ENCODE peak calls at places on chromosomes 11 and 22, in six cellular contexts. One of them, this sample, is unnamed.

GRCh38 chr22:32050678-32051515 is 7.8 kb downstream of the SLC5A1 start:
- DNase-seq in prostate gland: peak
- DNase-seq in OCI-LY7: no peak
- DNase-seq in CD4-positive, CD25-positive, alpha-beta regulatory T cell: no peak
- DNase-seq in NCI-H774: no peak
- DNase-seq in activated gamma-delta T cell treated with anti-CD3 and anti-CD28 coated beads, Interleukin-2, amount 50 U/mL, for 16 hours: peak
- DNase-seq in this sample: peak

GRCh38 chr11:12764187-12764914 is 90.1 kb downstream of the TEAD1 start:
- DNase-seq in prostate gland: no peak
- DNase-seq in OCI-LY7: no peak
- DNase-seq in CD4-positive, CD25-positive, alpha-beta regulatory T cell: no peak
- DNase-seq in NCI-H774: no peak
- DNase-seq in activated gamma-delta T cell treated with anti-CD3 and anti-CD28 coated beads, Interleukin-2, amount 50 U/mL, for 16 hours: no peak
- DNase-seq in this sample: no peak

GRCh38 chr11:20966489-20966888 is 297.1 kb downstream of the NELL1 start:
- DNase-seq in prostate gland: no peak
- DNase-seq in OCI-LY7: no peak
- DNase-seq in CD4-positive, CD25-positive, alpha-beta regulatory T cell: no peak
- DNase-seq in NCI-H774: no peak
- DNase-seq in activated gamma-delta T cell treated with anti-CD3 and anti-CD28 coated beads, Interleukin-2, amount 50 U/mL, for 16 hours: no peak
- DNase-seq in this sample: no peak

GRCh38 chr11:77299528-77299993 is 1.9 kb downstream of the GDPD4 start:
- DNase-seq in prostate gland: no peak
- DNase-seq in OCI-LY7: no peak
- DNase-seq in CD4-positive, CD25-positive, alpha-beta regulatory T cell: no peak
- DNase-seq in NCI-H774: no peak
- DNase-seq in activated gamma-delta T cell treated with anti-CD3 and anti-CD28 coated beads, Interleukin-2, amount 50 U/mL, for 16 hours: no peak
- DNase-seq in this sample: no peak

GRCh38 chr22:19880786-19881569 is 26.3 kb upstream of the GNB1L start:
- DNase-seq in prostate gland: no peak
- DNase-seq in OCI-LY7: no peak
- DNase-seq in CD4-positive, CD25-positive, alpha-beta regulatory T cell: no peak
- DNase-seq in NCI-H774: no peak
- DNase-seq in activated gamma-delta T cell treated with anti-CD3 and anti-CD28 coated beads, Interleukin-2, amount 50 U/mL, for 16 hours: no peak
- DNase-seq in this sample: no peak

GRCh38 chr11:19320764-19321163 is 80.0 kb upstream of the E2F8 start:
- DNase-seq in prostate gland: no peak
- DNase-seq in OCI-LY7: no peak
- DNase-seq in CD4-positive, CD25-positive, alpha-beta regulatory T cell: no peak
- DNase-seq in NCI-H774: no peak
- DNase-seq in activated gamma-delta T cell treated with anti-CD3 and anti-CD28 coated beads, Interleukin-2, amount 50 U/mL, for 16 hours: no peak
- DNase-seq in this sample: no peak

GRCh38 chr11:122229611-122230386 is 113.8 kb upstream of the BLID start:
- DNase-seq in prostate gland: no peak
- DNase-seq in OCI-LY7: no peak
- DNase-seq in CD4-positive, CD25-positive, alpha-beta regulatory T cell: no peak
- DNase-seq in NCI-H774: peak
- DNase-seq in activated gamma-delta T cell treated with anti-CD3 and anti-CD28 coated beads, Interleukin-2, amount 50 U/mL, for 16 hours: no peak
- DNase-seq in this sample: no peak

GRCh38 chr22:44242946-44243724 is 62.4 kb downstream of the PARVG start:
- DNase-seq in prostate gland: no peak
- DNase-seq in OCI-LY7: no peak
- DNase-seq in CD4-positive, CD25-positive, alpha-beta regulatory T cell: no peak
- DNase-seq in NCI-H774: no peak
- DNase-seq in activated gamma-delta T cell treated with anti-CD3 and anti-CD28 coated beads, Interleukin-2, amount 50 U/mL, for 16 hours: no peak
- DNase-seq in this sample: no peak

GRCh38 chr22:24894220-24894975 is 52.1 kb downstream of the LHFPL7 start:
- DNase-seq in prostate gland: peak
- DNase-seq in OCI-LY7: no peak
- DNase-seq in CD4-positive, CD25-positive, alpha-beta regulatory T cell: no peak
- DNase-seq in NCI-H774: peak
- DNase-seq in activated gamma-delta T cell treated with anti-CD3 and anti-CD28 coated beads, Interleukin-2, amount 50 U/mL, for 16 hours: no peak
- DNase-seq in this sample: no peak

GRCh38 chr11:12800032-12800671 is 125.9 kb downstream of the TEAD1 start:
- DNase-seq in prostate gland: peak
- DNase-seq in OCI-LY7: no peak
- DNase-seq in CD4-positive, CD25-positive, alpha-beta regulatory T cell: no peak
- DNase-seq in NCI-H774: peak
- DNase-seq in activated gamma-delta T cell treated with anti-CD3 and anti-CD28 coated beads, Interleukin-2, amount 50 U/mL, for 16 hours: no peak
- DNase-seq in this sample: no peak

GRCh38 chr22:45818130-45819085 is 146.8 kb downstream of the ATXN10 start:
- DNase-seq in prostate gland: peak
- DNase-seq in OCI-LY7: no peak
- DNase-seq in CD4-positive, CD25-positive, alpha-beta regulatory T cell: no peak
- DNase-seq in NCI-H774: no peak
- DNase-seq in activated gamma-delta T cell treated with anti-CD3 and anti-CD28 coated beads, Interleukin-2, amount 50 U/mL, for 16 hours: no peak
- DNase-seq in this sample: no peak

GRCh38 chr11:119334173-119334930 is at the start of gene RNF26:
- DNase-seq in prostate gland: peak
- DNase-seq in OCI-LY7: peak
- DNase-seq in CD4-positive, CD25-positive, alpha-beta regulatory T cell: peak
- DNase-seq in NCI-H774: peak
- DNase-seq in activated gamma-delta T cell treated with anti-CD3 and anti-CD28 coated beads, Interleukin-2, amount 50 U/mL, for 16 hours: peak
- DNase-seq in this sample: peak

GRCh38 chr22:42862045-42862734 is 5.1 kb upstream of the ARFGAP3 start:
- DNase-seq in prostate gland: peak
- DNase-seq in OCI-LY7: no peak
- DNase-seq in CD4-positive, CD25-positive, alpha-beta regulatory T cell: no peak
- DNase-seq in NCI-H774: no peak
- DNase-seq in activated gamma-delta T cell treated with anti-CD3 and anti-CD28 coated beads, Interleukin-2, amount 50 U/mL, for 16 hours: no peak
- DNase-seq in this sample: no peak

GRCh38 chr11:58652726-58653280 is 30.3 kb downstream of the CNTF start:
- DNase-seq in prostate gland: no peak
- DNase-seq in OCI-LY7: no peak
- DNase-seq in CD4-positive, CD25-positive, alpha-beta regulatory T cell: no peak
- DNase-seq in NCI-H774: no peak
- DNase-seq in activated gamma-delta T cell treated with anti-CD3 and anti-CD28 coated beads, Interleukin-2, amount 50 U/mL, for 16 hours: no peak
- DNase-seq in this sample: no peak

This sample was measured in stimulated activated effector memory CD8-positive, alpha-beta T cell treated with anti-CD3 and anti-CD28 coated beads, Interleukin-12 subunit alpha, Interleukin-12 subunit beta, amount 100 ng/mL, for 72 hours.